ENCODE peak calls at places on chromosomes 13 and 19, in four cellular contexts. One of them, this sample, is unnamed.

GRCh38 chr19:38321646-38322323 is 2.1 kb downstream of the KCNK6 start:
- DNase-seq in ascending aorta: peak; percentile 79
- DNase-seq in PC-3: no peak
- DNase-seq in breast epithelium: no peak
- DNase-seq in this sample: no peak

GRCh38 chr19:29054886-29055675 is 157.9 kb downstream of the UQCRFS1 start:
- DNase-seq in ascending aorta: no peak
- DNase-seq in PC-3: no peak
- DNase-seq in breast epithelium: no peak
- DNase-seq in this sample: no peak

GRCh38 chr13:39263033-39263432 is 224.8 kb downstream of the NHLRC3 start:
- DNase-seq in ascending aorta: peak; percentile 67
- DNase-seq in PC-3: peak; percentile 65
- DNase-seq in breast epithelium: no peak
- DNase-seq in this sample: no peak

GRCh38 chr19:5987077-5987818 is 9.3 kb upstream of the RANBP3 start:
- DNase-seq in ascending aorta: peak; percentile 84
- DNase-seq in PC-3: peak; percentile 96
- DNase-seq in breast epithelium: peak; percentile 71
- DNase-seq in this sample: no peak

GRCh38 chr19:8609210-8610040 is 1.1 kb downstream of the ADAMTS10 start:
- DNase-seq in ascending aorta: peak; percentile 87
- DNase-seq in PC-3: no peak
- DNase-seq in breast epithelium: no peak
- DNase-seq in this sample: peak; percentile 65

GRCh38 chr13:94967183-94968039 is 255.1 kb upstream of the SOX21 start:
- DNase-seq in ascending aorta: no peak
- DNase-seq in PC-3: peak; percentile 34
- DNase-seq in breast epithelium: no peak
- DNase-seq in this sample: peak; percentile 78

GRCh38 chr13:108895220-108895704 is 265.9 kb downstream of the MYO16 start:
- DNase-seq in ascending aorta: no peak
- DNase-seq in PC-3: peak; percentile 88
- DNase-seq in breast epithelium: no peak
- DNase-seq in this sample: no peak

GRCh38 chr13:112890316-112891131 is 78.5 kb upstream of the MCF2L start:
- DNase-seq in ascending aorta: no peak
- DNase-seq in PC-3: no peak
- DNase-seq in breast epithelium: no peak
- DNase-seq in this sample: peak; percentile 60

GRCh38 chr19:5113633-5114586 is 145.0 kb downstream of the KDM4B start:
- DNase-seq in ascending aorta: no peak
- DNase-seq in PC-3: no peak
- DNase-seq in breast epithelium: no peak
- DNase-seq in this sample: no peak

GRCh38 chr13:104086205-104086604 is 1020.0 kb upstream of the SLC10A2 start:
- DNase-seq in ascending aorta: no peak
- DNase-seq in PC-3: no peak
- DNase-seq in breast epithelium: no peak
- DNase-seq in this sample: no peak

GRCh38 chr19:50147462-50148423 is 15.3 kb downstream of the IZUMO2 start:
- DNase-seq in ascending aorta: peak; percentile 93
- DNase-seq in PC-3: peak; percentile 97
- DNase-seq in breast epithelium: peak; percentile 86
- DNase-seq in this sample: peak; percentile 92

GRCh38 chr13:91273675-91274074 is 73.8 kb upstream of the MIR17HG start:
- DNase-seq in ascending aorta: no peak
- DNase-seq in PC-3: no peak
- DNase-seq in breast epithelium: no peak
- DNase-seq in this sample: no peak

GRCh38 chr19:37074819-37075362 is 3.3 kb upstream of the ZNF420 start:
- DNase-seq in ascending aorta: no peak
- DNase-seq in PC-3: no peak
- DNase-seq in breast epithelium: no peak
- DNase-seq in this sample: no peak

GRCh38 chr13:50393641-50394040 is 378.4 kb downstream of the KCNRG start:
- DNase-seq in ascending aorta: no peak
- DNase-seq in PC-3: no peak
- DNase-seq in breast epithelium: no peak
- DNase-seq in this sample: no peak

GRCh38 chr19:28956421-28956820 is 256.5 kb downstream of the UQCRFS1 start:
- DNase-seq in ascending aorta: no peak
- DNase-seq in PC-3: no peak
- DNase-seq in breast epithelium: no peak
- DNase-seq in this sample: no peak

GRCh38 chr19:48396010-48396870 is 2.8 kb downstream of the GRIN2D start:
- DNase-seq in ascending aorta: no peak
- DNase-seq in PC-3: no peak
- DNase-seq in breast epithelium: no peak
- DNase-seq in this sample: no peak

GRCh38 chr19:47172666-47173455 is 42.2 kb downstream of the SAE1 start:
- DNase-seq in ascending aorta: no peak
- DNase-seq in PC-3: no peak
- DNase-seq in breast epithelium: no peak
- DNase-seq in this sample: no peak

GRCh38 chr13:110108348-110109139 is 198.4 kb downstream of the COL4A1 start:
- DNase-seq in ascending aorta: peak; percentile 88
- DNase-seq in PC-3: peak; percentile 80
- DNase-seq in breast epithelium: peak; percentile 74
- DNase-seq in this sample: no peak

GRCh38 chr13:66675620-66676019 is 554.5 kb downstream of the PCDH9 start:
- DNase-seq in ascending aorta: no peak
- DNase-seq in PC-3: no peak
- DNase-seq in breast epithelium: no peak
- DNase-seq in this sample: no peak

GRCh38 chr13:43758834-43759233 is 27.9 kb downstream of the ENOX1 start:
- DNase-seq in ascending aorta: no peak
- DNase-seq in PC-3: no peak
- DNase-seq in breast epithelium: no peak
- DNase-seq in this sample: no peak

GRCh38 chr13:30968734-30969335 is 36.4 kb downstream of the TEX26 start:
- DNase-seq in ascending aorta: no peak
- DNase-seq in PC-3: no peak
- DNase-seq in breast epithelium: no peak
- DNase-seq in this sample: no peak

GRCh38 chr19:43430142-43430710 is 15.5 kb downstream of the TEX101 start:
- DNase-seq in ascending aorta: no peak
- DNase-seq in PC-3: no peak
- DNase-seq in breast epithelium: no peak
- DNase-seq in this sample: no peak

GRCh38 chr19:3682741-3683404 is 17.4 kb downstream of the PIP5K1C start:
- DNase-seq in ascending aorta: no peak
- DNase-seq in PC-3: no peak
- DNase-seq in breast epithelium: no peak
- DNase-seq in this sample: no peak

GRCh38 chr19:33557720-33558119 is 36.1 kb upstream of the PEPD start:
- DNase-seq in ascending aorta: no peak
- DNase-seq in PC-3: no peak
- DNase-seq in breast epithelium: no peak
- DNase-seq in this sample: no peak

GRCh38 chr13:58455094-58455493 is 823.5 kb downstream of the PCDH17 start:
- DNase-seq in ascending aorta: no peak
- DNase-seq in PC-3: no peak
- DNase-seq in breast epithelium: no peak
- DNase-seq in this sample: no peak

GRCh38 chr13:22447132-22447886 is 733.5 kb upstream of the SGCG start:
- DNase-seq in ascending aorta: no peak
- DNase-seq in PC-3: no peak
- DNase-seq in breast epithelium: no peak
- DNase-seq in this sample: no peak
- TF ChIP-seq CTCF in ascending aorta: no peak
- TF ChIP-seq CTCF in PC-3: no peak
- TF ChIP-seq CTCF in breast epithelium: no peak
- TF ChIP-seq CTCF in this sample: no peak

GRCh38 chr19:18990128-18990708 is 43.1 kb downstream of the SUGP2 start:
- DNase-seq in ascending aorta: no peak
- DNase-seq in PC-3: no peak
- DNase-seq in breast epithelium: no peak
- DNase-seq in this sample: no peak

GRCh38 chr19:18992696-18993095 is 40.6 kb downstream of the SUGP2 start:
- DNase-seq in ascending aorta: no peak
- DNase-seq in PC-3: no peak
- DNase-seq in breast epithelium: no peak
- DNase-seq in this sample: no peak

GRCh38 chr19:18991050-18991449 is 42.3 kb downstream of the SUGP2 start:
- DNase-seq in ascending aorta: no peak
- DNase-seq in PC-3: no peak
- DNase-seq in breast epithelium: no peak
- DNase-seq in this sample: no peak

GRCh38 chr19:18989316-18989715 is 44.0 kb downstream of the SUGP2 start:
- DNase-seq in ascending aorta: no peak
- DNase-seq in PC-3: no peak
- DNase-seq in breast epithelium: no peak
- DNase-seq in this sample: no peak

DNA sequence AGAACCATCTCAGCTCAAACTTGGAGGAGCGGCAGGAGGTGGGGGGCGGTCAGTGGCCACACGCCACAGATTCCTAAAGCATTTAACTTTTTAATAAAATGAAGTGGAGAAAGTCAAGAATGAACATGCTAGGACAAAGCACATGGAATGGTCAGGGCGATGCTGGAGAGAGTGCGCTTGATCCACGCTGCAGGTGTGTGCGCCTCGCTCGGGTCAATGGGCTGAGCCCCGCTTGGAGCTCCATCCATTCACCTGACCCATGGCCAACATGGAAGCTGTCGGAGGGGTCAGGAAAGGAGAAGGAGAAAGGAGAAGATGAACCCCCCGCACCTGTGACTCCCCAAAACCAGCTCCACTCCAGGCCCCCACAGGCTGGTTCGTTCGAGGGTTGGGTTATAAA is 41.8 kb downstream of the SUGP2 start:
- DNase-seq in ascending aorta: no peak
- DNase-seq in PC-3: no peak
- DNase-seq in breast epithelium: no peak
- DNase-seq in this sample: no peak
- H3K36me3 ChIP-seq in ascending aorta: peaks cover 21% of the 10 kb centered on the region
- H3K36me3 ChIP-seq in PC-3: peaks cover 26% of the 10 kb centered on the region
- H3K36me3 ChIP-seq in breast epithelium: no peaks in the 10 kb centered on the region
- H3K36me3 ChIP-seq in this sample: no peaks in the 10 kb centered on the region

DNA sequence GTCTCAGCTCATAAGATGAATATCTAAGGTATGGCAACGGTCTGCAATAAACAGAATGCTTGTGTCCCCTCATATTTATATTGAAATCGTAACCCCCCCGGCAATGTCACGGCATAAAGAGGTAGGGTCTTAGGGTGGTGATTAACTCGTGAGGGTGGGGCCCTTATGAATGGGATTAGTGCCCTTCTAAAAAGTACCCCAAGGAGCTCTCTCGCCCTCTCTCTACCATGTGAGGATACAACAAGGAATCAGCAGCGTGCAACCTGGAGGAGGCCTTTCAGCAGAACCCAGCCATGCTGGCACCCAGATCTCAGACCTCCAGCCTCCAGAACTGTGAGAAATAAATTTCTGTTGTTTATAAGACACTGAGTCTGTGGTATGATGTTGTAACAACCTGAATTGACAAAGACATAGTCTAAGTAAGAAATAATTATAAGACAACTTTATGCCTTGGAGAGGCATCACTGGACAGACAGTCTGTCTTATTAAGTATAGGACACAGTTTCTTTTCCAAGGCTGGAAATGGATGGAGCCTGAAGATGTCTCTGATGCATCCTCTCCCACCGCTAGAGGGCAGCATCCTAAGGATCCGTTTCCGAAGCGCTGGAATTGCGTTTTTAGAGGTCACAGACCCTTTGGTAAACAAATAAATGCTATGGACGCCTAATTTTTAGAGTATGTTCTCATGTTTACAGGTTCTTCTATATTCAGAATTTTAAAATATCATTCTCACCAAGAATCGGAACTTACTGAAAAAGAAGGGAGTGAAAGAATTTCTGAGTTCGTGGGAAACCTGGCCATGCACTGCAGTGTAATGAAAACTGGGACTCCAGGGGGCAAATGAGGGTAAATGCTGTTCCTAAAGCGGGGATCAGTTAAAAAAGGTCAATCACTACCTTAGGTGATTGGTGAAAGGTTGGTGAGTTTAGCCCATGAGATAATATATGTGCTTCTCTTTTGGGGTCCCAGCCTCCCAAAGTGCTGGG is 13.3 kb upstream of the LEUTX start:
- DNase-seq in ascending aorta: no peak
- DNase-seq in PC-3: peak; percentile 57
- DNase-seq in breast epithelium: no peak
- DNase-seq in this sample: no peak
- TF ChIP-seq CTCF in ascending aorta: peak; percentile 48
- TF ChIP-seq CTCF in PC-3: peak; percentile 83
- TF ChIP-seq CTCF in breast epithelium: peak; percentile 34
- TF ChIP-seq CTCF in this sample: peak; percentile 69

DNA sequence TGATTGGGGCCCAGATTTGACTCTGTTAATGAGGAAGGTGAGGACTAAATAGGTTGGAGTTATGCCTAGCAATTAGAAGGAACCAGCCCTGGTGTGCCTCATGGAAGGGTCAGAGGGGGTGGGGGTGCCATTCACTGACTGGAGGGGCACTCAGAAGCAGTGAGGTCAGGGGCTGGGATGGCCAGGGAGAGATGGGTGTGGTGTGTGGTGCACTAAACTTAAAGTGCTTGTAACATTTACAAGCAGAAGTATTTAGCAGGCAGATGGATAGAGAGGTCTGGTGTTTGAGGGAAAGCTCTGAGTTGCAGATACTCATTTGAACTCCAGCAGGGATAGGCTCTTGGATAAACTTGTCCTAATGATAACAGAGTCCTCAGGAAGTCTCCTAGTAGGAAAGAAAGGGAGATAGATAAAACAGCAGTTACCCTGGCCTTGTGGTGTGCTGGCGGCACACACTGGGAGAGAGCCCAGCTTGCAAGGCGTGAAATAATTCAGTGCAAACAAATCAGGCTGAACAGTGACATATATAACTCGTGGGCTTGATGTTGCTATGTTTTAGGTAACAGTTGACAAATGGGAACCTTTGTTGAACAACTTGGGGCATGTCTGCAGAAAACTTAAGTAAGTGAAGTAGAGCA is 20.0 kb upstream of the UPF3A start:
- DNase-seq in ascending aorta: no peak
- DNase-seq in PC-3: no peak
- DNase-seq in breast epithelium: no peak
- DNase-seq in this sample: no peak
- H3K36me3 ChIP-seq in ascending aorta: peaks cover 85% of the 10 kb centered on the region
- H3K36me3 ChIP-seq in PC-3: peaks cover 42% of the 10 kb centered on the region
- H3K36me3 ChIP-seq in breast epithelium: peaks cover 9% of the 10 kb centered on the region
- H3K36me3 ChIP-seq in this sample: peaks cover 100% of the 10 kb centered on the region

DNA sequence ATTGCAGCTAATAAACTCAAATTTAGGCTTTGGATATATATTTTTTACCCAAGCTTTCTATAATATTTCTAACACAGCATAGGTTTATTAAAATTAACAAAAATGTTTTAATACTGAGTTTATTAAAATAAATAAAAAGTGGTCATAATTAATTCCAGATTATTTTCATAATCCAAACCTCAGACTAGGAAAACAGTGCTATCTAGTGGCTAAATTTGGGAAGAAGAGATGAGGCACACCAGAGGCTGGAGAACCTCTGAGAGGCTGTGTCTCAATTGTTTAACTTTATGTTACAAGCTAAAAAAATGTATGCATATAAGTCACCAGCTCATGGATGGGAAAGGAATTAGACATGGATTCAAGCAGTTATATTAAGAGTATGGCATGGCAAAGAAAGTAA is 392.5 kb downstream of the DIAPH3 start:
- DNase-seq in ascending aorta: no peak
- DNase-seq in PC-3: peak; percentile 38
- DNase-seq in breast epithelium: no peak
- DNase-seq in this sample: no peak
- TF ChIP-seq CTCF in ascending aorta: peak; percentile 57
- TF ChIP-seq CTCF in PC-3: peak; percentile 69
- TF ChIP-seq CTCF in breast epithelium: no peak
- TF ChIP-seq CTCF in this sample: peak; percentile 38

GRCh38 chr19:15427991-15428471 is 9.2 kb upstream of the AKAP8L start:
- DNase-seq in ascending aorta: no peak
- DNase-seq in PC-3: no peak
- DNase-seq in breast epithelium: no peak
- DNase-seq in this sample: no peak
- H3K36me3 ChIP-seq in ascending aorta: peaks cover 54% of the 10 kb centered on the region
- H3K36me3 ChIP-seq in PC-3: peaks cover 57% of the 10 kb centered on the region
- H3K36me3 ChIP-seq in breast epithelium: peaks cover 15% of the 10 kb centered on the region
- H3K36me3 ChIP-seq in this sample: peaks cover 65% of the 10 kb centered on the region

This sample was measured in left lung.